ENCODE peak calls at places on chromosomes 3 and 15, in four cellular contexts. G, S, L and T are unnamed samples. For H3K27me3, the result is how much of the 10 kb centered on the place peaks cover.

GRCh38 chr3:5187920-5188418 is 462 bp downstream of the EDEM1 start:
- DNase-seq in G (peak), S (peak), L (peak), T (no peak)

GRCh38 chr3:184748219-184749135 is 36.6 kb upstream of the MAGEF1 start:
- DNase-seq in G (no peak), S (peak), L (no peak), T (no peak)

GRCh38 chr15:30924353-30924752 is 20.6 kb downstream of the FAN1 start:
- DNase-seq in G (peak), S (no peak), L (no peak), T (peak)

GRCh38 chr3:128449111-128449638 is 17.5 kb downstream of the DNAJB8 start:
- DNase-seq in G (no peak), S (no peak), L (no peak), T (no peak)

GRCh38 chr3:15301761-15302160 is 30.6 kb downstream of the SH3BP5 start:
- DNase-seq in G (no peak), S (no peak), L (no peak), T (no peak)

GRCh38 chr3:113867506-113867905 is 28.9 kb downstream of the GRAMD1C start:
- DNase-seq in G (no peak), S (no peak), L (no peak), T (peak)

GRCh38 chr3:40899286-40899712 is 300.0 kb upstream of the CTNNB1 start:
- DNase-seq in G (peak), S (no peak), L (no peak), T (peak)

GRCh38 chr3:175336406-175337133 is 477.4 kb downstream of the NAALADL2 start:
- DNase-seq in G (no peak), S (peak), L (no peak), T (no peak)

GRCh38 chr3:174387736-174388135 is 471.4 kb upstream of the NAALADL2 start:
- DNase-seq in G (no peak), S (no peak), L (no peak), T (no peak)

GRCh38 chr3:161096771-161097367 is 8.3 kb downstream of the B3GALNT1 start:
- DNase-seq in G (peak), S (peak), L (no peak), T (no peak)

GRCh38 chr3:167162083-167162482 is 218.0 kb downstream of the ZBBX start:
- DNase-seq in G (no peak), S (no peak), L (no peak), T (no peak)

GRCh38 chr15:38440353-38441129 is 13.4 kb upstream of the FAM98B start:
- DNase-seq in G (peak), S (peak), L (peak), T (peak)

GRCh38 chr3:128483657-128484403 is 9.2 kb downstream of the GATA2 start:
- DNase-seq in G (no peak), S (no peak), L (peak), T (no peak)

GRCh38 chr3:112770026-112770626 is 76.5 kb downstream of the CD200R1L start:
- DNase-seq in G (peak), S (peak), L (peak), T (peak)

GRCh38 chr3:133927543-133928066 is 31.9 kb upstream of the RAB6B start:
- DNase-seq in G (peak), S (peak), L (peak), T (no peak)

GRCh38 chr3:45537960-45538640 is 56.5 kb upstream of the LIMD1 start:
- DNase-seq in G (peak), S (no peak), L (no peak), T (no peak)

GRCh38 chr3:167116120-167116922 is 263.8 kb downstream of the ZBBX start:
- DNase-seq in G (no peak), S (no peak), L (peak), T (no peak)

GRCh38 chr3:138939563-138940241 is 7.2 kb downstream of the FOXL2 start:
- DNase-seq in G (no peak), S (no peak), L (no peak), T (no peak)

GRCh38 chr15:76866716-76867321 is 38.3 kb downstream of the SCAPER start:
- DNase-seq in G (peak), S (peak), L (no peak), T (peak)

GRCh38 chr3:143764840-143765239 is 83.4 kb downstream of the SLC9A9 start:
- DNase-seq in G (no peak), S (no peak), L (no peak), T (no peak)

GRCh38 chr3:43288366-43288765 is 2.0 kb downstream of the SNRK start:
- DNase-seq in G (peak), S (peak), L (no peak), T (no peak)

GRCh38 chr3:8441969-8442559 is 59.6 kb upstream of the LMCD1 start:
- DNase-seq in G (peak), S (no peak), L (no peak), T (peak)

GRCh38 chr15:78265137-78265460 is 737 bp downstream of the DNAJA4 start:
- DNase-seq in G (no peak), S (no peak), L (no peak), T (no peak)

GRCh38 chr3:109572298-109572697 is 235.0 kb upstream of the DPPA4 start:
- DNase-seq in G (no peak), S (no peak), L (no peak), T (no peak)

GRCh38 chr3:71078723-71079525 is 504.6 kb downstream of the FOXP1 start:
- DNase-seq in G (no peak), S (no peak), L (no peak), T (no peak)

GRCh38 chr3:104286645-104287044 is 1080.1 kb upstream of the ALCAM start:
- DNase-seq in G (no peak), S (no peak), L (no peak), T (no peak)

GRCh38 chr3:126677862-126678549 is 23.1 kb upstream of the TXNRD3 start:
- DNase-seq in G (no peak), S (no peak), L (no peak), T (no peak)

GRCh38 chr3:15964605-15965061 is 166.9 kb upstream of the ANKRD28 start:
- DNase-seq in G (peak), S (no peak), L (peak), T (peak)

GRCh38 chr15:72787521-72787920 is 4.0 kb upstream of the ADPGK start:
- DNase-seq in G (no peak), S (no peak), L (no peak), T (no peak)

GRCh38 chr3:50373146-50373864 is 14.0 kb upstream of the TMEM115 start:
- DNase-seq in G (no peak), S (no peak), L (no peak), T (no peak)

GRCh38 chr15:23384371-23384770 is 29.8 kb downstream of the GOLGA8S start:
- DNase-seq in G (no peak), S (peak), L (no peak), T (no peak)

GRCh38 chr15:23387791-23388190 is 33.2 kb downstream of the GOLGA8S start:
- DNase-seq in G (no peak), S (no peak), L (no peak), T (no peak)

GRCh38 chr15:23385886-23386430 is 31.4 kb downstream of the GOLGA8S start:
- DNase-seq in G (no peak), S (peak), L (no peak), T (no peak)
- H3K4me3 ChIP-seq in G (no peak), S (no peak), L (no peak), T (no peak)

GRCh38 chr15:100968043-100968966 is 49.1 kb downstream of the LRRK1 start:
- DNase-seq in G (peak), S (no peak), L (no peak), T (peak)

GRCh38 chr15:100972975-100973350 is 53.8 kb downstream of the LRRK1 start:
- DNase-seq in G (peak), S (no peak), L (no peak), T (no peak)

GRCh38 chr15:100975043-100975442 is 55.9 kb downstream of the LRRK1 start:
- DNase-seq in G (no peak), S (no peak), L (no peak), T (no peak)

DNA sequence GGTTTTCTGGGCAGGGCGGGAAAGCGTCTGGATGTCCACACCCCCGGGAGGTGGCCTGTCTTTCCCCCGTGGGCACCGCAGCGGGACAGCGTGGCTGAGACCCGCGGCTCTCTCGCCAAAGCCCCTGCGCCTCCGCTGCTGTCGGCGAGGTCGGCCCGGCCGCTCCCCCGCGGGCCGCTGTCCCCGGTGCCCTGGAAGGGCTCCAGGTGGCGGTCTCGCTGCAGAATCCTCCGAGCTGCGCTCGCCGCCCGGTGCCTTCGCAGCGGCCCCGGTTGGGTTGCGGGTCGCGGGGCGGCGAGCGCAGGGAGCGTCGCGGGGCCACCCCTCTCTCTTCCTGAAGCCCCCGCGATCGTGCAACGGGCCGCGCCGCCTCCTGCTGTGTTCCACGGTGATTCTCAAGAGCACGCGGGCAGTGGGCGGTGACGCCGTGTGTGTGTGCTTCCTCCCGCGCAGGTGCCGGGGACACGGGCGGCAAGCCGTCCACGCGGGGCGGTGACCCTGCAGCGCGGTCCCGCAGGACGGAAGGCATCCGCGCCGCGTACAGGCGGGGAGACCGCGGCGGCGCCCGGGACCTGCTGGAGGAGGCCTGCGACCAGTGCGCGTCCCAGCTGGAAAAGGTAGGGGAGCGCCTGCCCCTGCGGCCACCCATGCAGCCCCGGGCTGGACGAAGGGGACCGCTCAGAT is 54.3 kb downstream of the LRRK1 start:
- DNase-seq in G (peak), S (no peak), L (no peak), T (no peak)
- H3K27me3 ChIP-seq in G (half or more), S (under half), L (under half), T (under half)

DNA sequence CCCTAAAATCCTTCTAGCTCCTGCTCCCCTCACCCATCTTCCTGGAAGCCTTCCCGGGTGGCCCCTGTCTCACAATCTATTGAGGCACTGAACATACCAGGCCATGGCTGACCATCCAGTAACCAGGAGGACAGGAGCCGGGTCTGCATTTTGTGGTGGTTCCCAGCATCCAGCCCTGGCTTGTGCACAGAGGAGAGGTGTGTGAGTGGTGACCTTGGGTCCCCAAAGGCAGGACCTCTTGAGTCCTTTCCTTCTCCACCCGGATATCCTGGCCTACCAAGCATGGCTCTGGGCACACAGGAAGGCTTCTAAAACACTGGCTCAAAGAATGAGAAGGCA is 7.8 kb downstream of the CSK start:
- DNase-seq in G (no peak), S (no peak), L (no peak), T (no peak)
- H3K4me3 ChIP-seq in G (no peak), S (peak), L (peak), T (no peak)

GRCh38 chr15:86082619-86083377 is 3.1 kb downstream of the AGBL1 start:
- DNase-seq in G (no peak), S (no peak), L (no peak), T (no peak)

GRCh38 chr15:86079491-86080266 is at the start of gene AGBL1:
- DNase-seq in G (no peak), S (no peak), L (peak), T (no peak)

GRCh38 chr15:86076468-86076867 is 3.2 kb upstream of the AGBL1 start:
- DNase-seq in G (no peak), S (no peak), L (no peak), T (no peak)

GRCh38 chr15:86077070-86077469 is 2.6 kb upstream of the AGBL1 start:
- DNase-seq in G (no peak), S (no peak), L (no peak), T (no peak)

DNA sequence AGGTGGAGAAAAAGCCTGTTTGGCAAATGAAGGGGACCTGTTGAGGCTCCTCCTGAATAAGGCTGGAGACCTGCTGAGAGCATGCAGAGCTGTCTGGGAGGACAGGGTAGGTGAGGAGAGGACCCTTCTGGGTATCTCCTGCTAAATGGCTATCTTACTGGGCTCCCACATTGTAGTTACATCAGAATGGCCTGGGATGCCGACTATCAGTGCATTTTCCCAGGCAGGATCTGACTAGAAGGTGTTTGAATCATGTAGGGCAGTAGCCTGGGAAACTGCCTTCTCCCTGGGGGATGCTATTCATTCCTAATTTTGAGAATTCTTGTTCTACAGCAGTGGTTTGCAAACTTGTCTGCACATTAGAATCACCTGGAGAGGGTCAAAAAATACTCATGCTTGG is 631 bp downstream of the AGBL1 start:
- DNase-seq in G (no peak), S (no peak), L (no peak), T (no peak)
- H3K27me3 ChIP-seq in G (under half), S (under half), L (under half), T (under half)

DNA sequence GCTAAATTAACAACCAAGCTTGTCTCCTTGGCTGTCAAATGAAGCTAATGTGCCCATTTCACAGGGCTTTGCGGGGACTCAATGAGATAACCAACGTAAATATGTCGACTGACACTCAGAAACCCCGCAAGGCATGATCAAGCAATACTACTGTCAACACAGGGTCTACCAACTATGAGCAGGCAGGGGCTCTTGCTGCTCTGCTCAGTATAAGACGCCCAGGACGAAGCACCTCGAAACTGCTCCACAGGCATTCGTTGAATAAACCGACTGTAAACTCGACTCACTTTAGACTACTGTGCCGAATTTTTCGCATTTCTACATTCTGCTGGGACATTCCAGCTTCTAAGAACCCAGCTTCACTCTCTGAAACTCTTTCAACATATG is 55.0 kb downstream of the FEZF2 start:
- DNase-seq in G (no peak), S (no peak), L (no peak), T (peak)
- H3K4me3 ChIP-seq in G (peak), S (no peak), L (peak), T (peak)

DNA sequence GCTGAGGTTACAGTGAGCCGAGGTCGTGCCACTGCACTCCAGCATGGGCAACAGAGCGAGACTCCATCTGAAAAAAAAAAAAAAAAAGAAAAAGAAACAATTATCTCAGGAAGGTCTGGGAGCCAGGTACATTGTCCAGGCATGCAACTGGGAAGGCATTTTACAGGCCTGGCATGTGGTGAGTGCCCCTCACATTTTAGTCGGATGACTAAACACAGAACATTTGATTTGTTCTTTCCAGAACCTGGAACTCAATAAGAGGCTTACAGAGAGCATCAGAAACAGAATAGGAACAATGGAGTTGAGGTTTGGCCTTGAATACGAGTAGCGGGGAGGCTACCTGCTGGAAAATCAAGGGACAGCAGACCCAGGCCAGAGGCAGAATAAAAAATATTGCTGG is 33.7 kb upstream of the IGF1R start:
- DNase-seq in G (no peak), S (no peak), L (no peak), T (no peak)
- H3K27me3 ChIP-seq in G (under half), S (under half), L (under half), T (under half)

GRCh38 chr15:83062768-83063180 is 4.3 kb downstream of the BTBD1 start:
- DNase-seq in G (no peak), S (no peak), L (no peak), T (no peak)
- H3K4me3 ChIP-seq in G (no peak), S (no peak), L (peak), T (no peak)

DNA sequence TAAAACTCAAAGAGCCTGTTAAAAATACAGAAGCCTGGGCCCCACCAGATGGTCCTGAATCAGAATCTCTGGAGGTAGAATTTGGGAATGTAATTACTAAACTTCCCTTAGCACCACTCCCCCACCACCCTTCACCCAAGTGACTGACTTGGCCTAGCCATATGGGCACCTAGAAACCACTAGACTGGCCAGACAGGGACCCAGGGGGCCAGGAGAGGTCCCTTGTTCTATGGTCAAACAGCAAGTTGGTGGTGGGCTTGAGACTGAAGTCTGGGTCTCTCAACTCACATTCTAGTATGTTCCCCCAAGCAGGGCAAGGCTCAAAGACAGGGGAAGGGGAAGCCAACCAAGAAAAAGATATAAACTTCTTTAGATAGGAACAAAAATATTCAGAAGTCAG is 301.5 kb upstream of the TLE3 start:
- DNase-seq in G (no peak), S (no peak), L (no peak), T (no peak)
- H3K27me3 ChIP-seq in G (under half), S (under half), L (under half), T (half or more)